ENCODE peak calls at places on chromosomes 11 and 22, in seven cellular contexts. T, V, L, U, P, F and W are unnamed samples.

GRCh38 chr11:109745996-109746625 is 324.1 kb downstream of the C11orf87 start:
- DNase-seq in T (no peak), V (no peak), L (no peak), U (no peak), P (no peak), F (no peak), W (no peak)

GRCh38 chr11:18105086-18105801 is 638 bp downstream of the SAAL1 start:
- DNase-seq in T (no peak), V (peak), L (no peak), U (no peak), P (no peak), F (no peak), W (no peak)

GRCh38 chr11:78428273-78428651 is 10.6 kb upstream of the GAB2 start:
- DNase-seq in T (peak), V (no peak), L (no peak), U (no peak), P (peak), F (no peak), W (no peak)

GRCh38 chr11:63564056-63564784 is 1.0 kb upstream of the PLAAT2 start:
- DNase-seq in T (no peak), V (no peak), L (no peak), U (no peak), P (no peak), F (no peak), W (no peak)

GRCh38 chr22:45294030-45294429 is 9.3 kb downstream of the UPK3A start:
- DNase-seq in T (no peak), V (no peak), L (no peak), U (no peak), P (no peak), F (no peak), W (no peak)

GRCh38 chr22:47548953-47549740 is 786.7 kb downstream of the TBC1D22A start:
- DNase-seq in T (no peak), V (no peak), L (no peak), U (no peak), P (no peak), F (no peak), W (peak)

GRCh38 chr11:61537326-61537725 is 28.8 kb downstream of the LRRC10B start:
- DNase-seq in T (no peak), V (no peak), L (no peak), U (no peak), P (no peak), F (no peak), W (no peak)

GRCh38 chr11:83599066-83599465 is 312.9 kb upstream of the CCDC90B start:
- DNase-seq in T (no peak), V (no peak), L (no peak), U (no peak), P (no peak), F (no peak), W (no peak)

GRCh38 chr11:21263026-21263425 is 593.6 kb downstream of the NELL1 start:
- DNase-seq in T (no peak), V (no peak), L (no peak), U (no peak), P (no peak), F (no peak), W (no peak)

GRCh38 chr22:19619144-19620009 is 94.9 kb upstream of the SEPTIN5 start:
- DNase-seq in T (peak), V (no peak), L (no peak), U (no peak), P (no peak), F (no peak), W (no peak)

GRCh38 chr11:126113515-126113957 is 50.9 kb upstream of the CDON start:
- DNase-seq in T (peak), V (peak), L (peak), U (peak), P (no peak), F (no peak), W (no peak)

GRCh38 chr22:36986242-36986821 is 32.9 kb downstream of the TST start:
- DNase-seq in T (peak), V (no peak), L (no peak), U (no peak), P (peak), F (no peak), W (no peak)

GRCh38 chr22:35480143-35480542 is 60.5 kb upstream of the RASD2 start:
- DNase-seq in T (peak), V (no peak), L (peak), U (no peak), P (no peak), F (no peak), W (no peak)

GRCh38 chr11:126510621-126511370 is 155.3 kb downstream of the ST3GAL4 start:
- DNase-seq in T (no peak), V (no peak), L (no peak), U (peak), P (no peak), F (no peak), W (peak)

GRCh38 chr22:49660321-49660720 is 167.4 kb downstream of the BRD1 start:
- DNase-seq in T (no peak), V (no peak), L (no peak), U (no peak), P (no peak), F (no peak), W (no peak)

GRCh38 chr11:78138694-78139421 is 568 bp downstream of the ALG8 start:
- DNase-seq in T (no peak), V (peak), L (no peak), U (peak), P (peak), F (no peak), W (no peak)

GRCh38 chr22:25845985-25846745 is 104.2 kb downstream of the MYO18B start:
- DNase-seq in T (no peak), V (no peak), L (no peak), U (peak), P (no peak), F (no peak), W (no peak)

GRCh38 chr11:15911377-15912044 is 444.8 kb downstream of the SOX6 start:
- DNase-seq in T (peak), V (no peak), L (peak), U (no peak), P (peak), F (no peak), W (no peak)

GRCh38 chr11:64659417-64660144 is 63.4 kb downstream of the NRXN2 start:
- DNase-seq in T (no peak), V (peak), L (no peak), U (peak), P (no peak), F (no peak), W (no peak)

GRCh38 chr11:32032052-32032451 is 58.8 kb upstream of the RCN1 start:
- DNase-seq in T (no peak), V (no peak), L (no peak), U (no peak), P (no peak), F (no peak), W (no peak)

GRCh38 chr11:8060801-8061554 is 20.0 kb upstream of the TUB start:
- DNase-seq in T (no peak), V (no peak), L (no peak), U (peak), P (no peak), F (no peak), W (no peak)

GRCh38 chr22:45290410-45290936 is 5.7 kb downstream of the UPK3A start:
- DNase-seq in T (no peak), V (no peak), L (peak), U (peak), P (no peak), F (no peak), W (no peak)

GRCh38 chr22:27885977-27886842 is 32.8 kb downstream of the PITPNB start:
- DNase-seq in T (peak), V (peak), L (no peak), U (peak), P (peak), F (peak), W (no peak)

GRCh38 chr22:46390652-46391301 is 55.3 kb downstream of the TRMU start:
- DNase-seq in T (peak), V (peak), L (peak), U (peak), P (no peak), F (no peak), W (peak)

GRCh38 chr11:72430743-72431570 is 3.4 kb downstream of the CLPB start:
- DNase-seq in T (peak), V (peak), L (no peak), U (peak), P (peak), F (peak), W (peak)

GRCh38 chr11:114738954-114739353 is 60.6 kb downstream of the NXPE2 start:
- DNase-seq in T (peak), V (peak), L (no peak), U (peak), P (peak), F (no peak), W (no peak)

GRCh38 chr11:125080531-125080911 is 17.4 kb downstream of the SLC37A2 start:
- DNase-seq in T (no peak), V (no peak), L (no peak), U (no peak), P (no peak), F (no peak), W (no peak)

GRCh38 chr11:122910775-122911174 is 28.2 kb downstream of the JHY start:
- DNase-seq in T (peak), V (peak), L (no peak), U (peak), P (peak), F (no peak), W (no peak)

GRCh38 chr11:119993732-119994131 is 144.2 kb downstream of the TRIM29 start:
- DNase-seq in T (no peak), V (peak), L (no peak), U (no peak), P (no peak), F (no peak), W (no peak)

GRCh38 chr11:127640822-127641485 is 640.4 kb upstream of the KIRREL3 start:
- DNase-seq in T (peak), V (peak), L (no peak), U (peak), P (no peak), F (no peak), W (no peak)

GRCh38 chr22:23534201-23534850 is 45.8 kb downstream of the IGLL1 start:
- DNase-seq in T (no peak), V (no peak), L (no peak), U (no peak), P (no peak), F (no peak), W (no peak)

GRCh38 chr11:20973959-20974358 is 304.6 kb downstream of the NELL1 start:
- DNase-seq in T (no peak), V (no peak), L (no peak), U (no peak), P (no peak), F (no peak), W (no peak)

GRCh38 chr11:121914508-121914907 is 201.5 kb downstream of the BLID start:
- DNase-seq in T (no peak), V (no peak), L (no peak), U (no peak), P (no peak), F (no peak), W (no peak)

GRCh38 chr11:62108017-62108750 is 15.6 kb upstream of the INCENP start:
- DNase-seq in T (peak), V (peak), L (no peak), U (peak), P (peak), F (peak), W (peak)

GRCh38 chr11:66745356-66746235 is 16.6 kb upstream of the SPTBN2 start:
- DNase-seq in T (peak), V (peak), L (no peak), U (no peak), P (no peak), F (peak), W (no peak)

GRCh38 chr22:39214383-39215069 is 30.3 kb downstream of the PDGFB start:
- DNase-seq in T (no peak), V (peak), L (no peak), U (no peak), P (no peak), F (no peak), W (no peak)

DNA sequence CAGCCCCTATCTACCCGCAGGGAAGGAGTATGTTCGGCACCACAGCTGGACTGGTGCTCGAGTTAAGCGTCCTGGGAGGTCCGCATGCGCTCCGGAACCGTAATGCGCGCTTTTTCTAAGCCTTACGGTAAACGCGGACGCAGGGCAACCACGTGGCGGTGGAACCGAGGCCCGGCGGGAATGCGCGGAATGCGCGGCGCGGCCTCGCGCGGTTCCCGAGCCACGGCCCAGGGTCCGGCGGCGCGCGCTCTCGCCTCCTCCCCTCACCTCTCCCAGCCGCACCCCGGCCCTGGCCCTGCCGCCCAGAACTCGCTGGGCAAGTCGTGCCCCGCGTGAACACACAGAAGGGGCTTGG is 4.5 kb upstream of the CCND1 start:
- DNase-seq in T (peak), V (no peak), L (peak), U (peak), P (no peak), F (no peak), W (peak)
- H3K27ac ChIP-seq in T (no peak), V (no peak), L (no peak), U (no peak), P (no peak), F (no peak), W (no peak)

GRCh38 chr22:41540365-41540764 is 3.9 kb downstream of the POLR3H start:
- DNase-seq in T (no peak), V (no peak), L (no peak), U (no peak), P (no peak), F (no peak), W (no peak)

GRCh38 chr22:41539146-41540005 is 4.9 kb downstream of the POLR3H start:
- DNase-seq in T (no peak), V (no peak), L (no peak), U (no peak), P (no peak), F (no peak), W (no peak)

GRCh38 chr22:41537203-41537602 is 7.1 kb downstream of the POLR3H start:
- DNase-seq in T (no peak), V (no peak), L (no peak), U (no peak), P (no peak), F (no peak), W (no peak)

GRCh38 chr22:41540006-41540315 is 4.3 kb downstream of the POLR3H start:
- DNase-seq in T (no peak), V (no peak), L (no peak), U (no peak), P (no peak), F (no peak), W (no peak)

GRCh38 chr22:41538583-41538982 is 5.7 kb downstream of the POLR3H start:
- DNase-seq in T (no peak), V (no peak), L (no peak), U (no peak), P (no peak), F (no peak), W (no peak)
- H3K27ac ChIP-seq in T (no peak), V (peak), L (no peak), U (no peak), P (no peak), F (no peak), W (peak)

GRCh38 chr11:130159139-130159538 is 443 bp upstream of the ST14 start:
- DNase-seq in T (no peak), V (no peak), L (no peak), U (no peak), P (no peak), F (no peak), W (no peak)
- H3K27ac ChIP-seq in T (no peak), V (no peak), L (no peak), U (no peak), P (no peak), F (no peak), W (no peak)

GRCh38 chr22:21918466-21919185 is 34.0 kb downstream of the PPM1F start:
- DNase-seq in T (no peak), V (no peak), L (no peak), U (no peak), P (no peak), F (no peak), W (no peak)
- H3K27ac ChIP-seq in T (no peak), V (no peak), L (no peak), U (no peak), P (no peak), F (no peak), W (no peak)

GRCh38 chr11:73995247-73995646 is 12.6 kb upstream of the UCP2 start:
- DNase-seq in T (peak), V (no peak), L (no peak), U (no peak), P (peak), F (no peak), W (no peak)
- H3K27ac ChIP-seq in T (no peak), V (no peak), L (no peak), U (no peak), P (peak), F (peak), W (no peak)

GRCh38 chr11:76075699-76076098 is 130.6 kb downstream of the WNT11 start:
- DNase-seq in T (no peak), V (no peak), L (no peak), U (no peak), P (no peak), F (no peak), W (no peak)

GRCh38 chr11:76076749-76077148 is 129.6 kb downstream of the WNT11 start:
- DNase-seq in T (no peak), V (no peak), L (no peak), U (no peak), P (no peak), F (no peak), W (no peak)

GRCh38 chr11:76077575-76078150 is 128.6 kb downstream of the WNT11 start:
- DNase-seq in T (peak), V (no peak), L (no peak), U (peak), P (no peak), F (no peak), W (no peak)

GRCh38 chr11:76073716-76074115 is 132.6 kb downstream of the WNT11 start:
- DNase-seq in T (peak), V (no peak), L (no peak), U (no peak), P (no peak), F (no peak), W (no peak)

DNA sequence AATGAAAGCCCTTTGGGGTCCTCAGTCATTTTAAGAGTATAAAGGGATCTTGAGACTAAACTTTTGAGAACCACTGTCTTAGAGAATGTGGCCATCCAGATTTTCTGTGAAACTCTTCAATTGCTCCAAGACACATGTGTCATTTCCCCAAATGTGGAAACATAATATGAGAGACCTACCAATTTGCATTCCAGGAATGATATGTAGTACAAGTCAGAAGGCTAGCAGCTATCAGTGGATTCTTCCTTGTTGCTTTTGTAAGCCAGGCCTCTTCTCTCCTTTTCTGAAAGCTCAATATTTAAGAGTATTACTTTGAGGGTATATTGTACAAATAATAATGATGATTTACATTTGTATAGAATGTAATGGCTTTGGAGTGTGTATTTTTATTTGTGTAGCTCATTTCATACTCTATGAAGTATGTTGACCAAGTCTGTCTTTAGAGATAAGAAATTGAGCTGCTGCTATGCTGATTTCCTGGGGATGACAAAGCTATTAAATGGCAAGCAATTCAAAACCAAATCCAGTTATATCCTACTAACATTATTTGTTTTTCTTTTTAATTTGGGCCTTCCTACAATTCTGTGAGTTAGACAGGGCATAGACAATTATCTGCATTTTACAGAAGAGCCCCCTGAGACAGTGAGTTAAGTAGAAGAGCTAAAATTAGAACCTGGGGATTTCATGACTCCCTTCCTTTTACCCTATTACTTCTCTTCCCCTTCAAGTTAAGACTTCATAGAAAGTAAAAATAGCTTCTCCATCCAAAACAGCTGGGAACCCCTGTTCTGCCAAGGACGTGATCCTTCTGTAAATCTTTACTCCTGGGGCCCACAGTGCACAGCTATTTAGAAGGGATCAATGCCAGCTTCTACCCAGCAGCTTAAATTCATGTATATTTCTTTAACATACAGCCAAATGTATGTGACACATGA is 131.9 kb downstream of the WNT11 start:
- DNase-seq in T (peak), V (no peak), L (no peak), U (peak), P (no peak), F (no peak), W (no peak)
- H3K27ac ChIP-seq in T (peak), V (no peak), L (peak), U (peak), P (no peak), F (no peak), W (peak)

GRCh38 chr11:44943696-44944095 is 7.0 kb downstream of the TP53I11 start:
- DNase-seq in T (no peak), V (no peak), L (no peak), U (no peak), P (no peak), F (no peak), W (no peak)
- H3K27ac ChIP-seq in T (no peak), V (peak), L (no peak), U (no peak), P (no peak), F (no peak), W (no peak)

GRCh38 chr11:44133335-44133946 is 38.0 kb downstream of the EXT2 start:
- DNase-seq in T (peak), V (peak), L (no peak), U (peak), P (no peak), F (no peak), W (no peak)

GRCh38 chr11:44130751-44131150 is 35.3 kb downstream of the EXT2 start:
- DNase-seq in T (no peak), V (no peak), L (no peak), U (peak), P (no peak), F (no peak), W (no peak)

GRCh38 chr11:44138286-44138685 is 42.8 kb downstream of the EXT2 start:
- DNase-seq in T (peak), V (no peak), L (no peak), U (no peak), P (no peak), F (no peak), W (no peak)

GRCh38 chr11:44136176-44136945 is 40.9 kb downstream of the EXT2 start:
- DNase-seq in T (no peak), V (no peak), L (no peak), U (no peak), P (no peak), F (no peak), W (no peak)

DNA sequence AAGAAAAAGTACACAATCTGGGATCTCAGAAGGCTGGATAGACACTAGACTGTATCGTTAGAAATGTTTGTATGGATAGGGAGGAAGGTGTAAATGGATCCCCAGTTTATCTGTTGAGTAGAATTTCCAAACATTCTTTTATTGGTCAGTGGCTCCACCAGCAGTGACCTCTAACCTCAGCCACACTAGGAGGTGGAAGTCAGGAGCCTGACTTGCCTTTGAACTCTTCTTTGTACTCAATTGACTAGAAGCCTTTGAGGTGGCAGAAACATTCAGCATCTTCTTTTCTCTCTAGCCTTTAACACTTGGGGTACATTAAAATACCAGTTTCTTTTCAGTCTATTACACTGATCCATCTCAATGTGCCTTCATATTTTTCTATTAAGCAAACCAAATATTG is 39.1 kb downstream of the EXT2 start:
- DNase-seq in T (no peak), V (no peak), L (no peak), U (no peak), P (no peak), F (no peak), W (no peak)
- H3K27ac ChIP-seq in T (no peak), V (no peak), L (no peak), U (no peak), P (no peak), F (no peak), W (no peak)

GRCh38 chr11:6468712-6469495 is 4.8 kb downstream of the TRIM3 start:
- DNase-seq in T (peak), V (peak), L (peak), U (peak), P (peak), F (no peak), W (peak)
- H3K27ac ChIP-seq in T (no peak), V (peak), L (peak), U (no peak), P (no peak), F (no peak), W (peak)

GRCh38 chr11:2142762-2143202 is 3.6 kb upstream of the IGF2 start:
- DNase-seq in T (no peak), V (peak), L (no peak), U (peak), P (no peak), F (no peak), W (no peak)
- H3K27ac ChIP-seq in T (no peak), V (no peak), L (no peak), U (no peak), P (no peak), F (no peak), W (no peak)